ENCODE peak calls at places on chromosomes 1 and 21, in four cellular contexts. F is heart left ventricle, L is thoracic aorta, E is GM23338. K is an unnamed sample.

GRCh38 chr1:218613105-218613504 is 268.0 kb downstream of the TGFB2 start:
- DNase-seq in L (no peak), F (no peak), E (peak; percentile 14), K (no peak)

GRCh38 chr21:21807598-21807903 is 809.3 kb downstream of the NCAM2 start:
- DNase-seq in L (no peak), F (no peak), E (no peak), K (no peak)

GRCh38 chr1:30879940-30880339 is 28.6 kb downstream of the SDC3 start:
- DNase-seq in F (no peak), E (peak; percentile 93), L (no peak), K (no peak)

GRCh38 chr1:32500387-32501209 is 35.7 kb downstream of the ZBTB8B start:
- DNase-seq in L (no peak), E (peak; percentile 85), F (peak; percentile 79), K (peak; percentile 54)

GRCh38 chr1:56780832-56781231 is 38.4 kb downstream of the FYB2 start:
- DNase-seq in F (no peak), L (no peak), E (peak; percentile 51), K (no peak)

GRCh38 chr1:48089356-48089891 is 92.2 kb upstream of the TRABD2B start:
- DNase-seq in L (no peak), F (no peak), E (no peak), K (no peak)

GRCh38 chr1:62429581-62429980 is 7.3 kb upstream of the USP1 start:
- DNase-seq in E (no peak), L (no peak), F (no peak), K (no peak)

GRCh38 chr1:172298146-172298545 is 122.3 kb upstream of the C1orf105 start:
- DNase-seq in E (no peak), F (no peak), L (no peak), K (no peak)

GRCh38 chr1:78145105-78145580 is 99.4 kb downstream of the GIPC2 start:
- DNase-seq in F (peak; percentile 34), E (peak; percentile 72), L (no peak), K (peak; percentile 90)

GRCh38 chr1:181033128-181033798 is 520 bp upstream of the MR1 start:
- DNase-seq in L (no peak), F (peak; percentile 48), E (no peak), K (peak; percentile 57)

GRCh38 chr1:150561830-150562367 is 12.7 kb downstream of the ADAMTSL4 start:
- DNase-seq in L (peak; percentile 62), F (peak; percentile 97), E (peak; percentile 98), K (peak; percentile 96)

GRCh38 chr1:206559661-206559995 is 52.3 kb downstream of the RASSF5 start:
- DNase-seq in F (no peak), E (no peak), L (no peak), K (no peak)

GRCh38 chr1:154962238-154962678 is 676 bp upstream of the PYGO2 start:
- DNase-seq in L (no peak), E (peak; percentile 60), F (no peak), K (peak; percentile 22)

GRCh38 chr1:6321205-6321604 is 60.3 kb upstream of the GPR153 start:
- DNase-seq in F (no peak), L (no peak), E (no peak), K (no peak)

GRCh38 chr1:157497284-157497683 is 55.0 kb downstream of the FCRL5 start:
- DNase-seq in F (no peak), L (no peak), E (no peak), K (no peak)

GRCh38 chr1:214500349-214501055 is 50.9 kb downstream of the PTPN14 start:
- DNase-seq in L (no peak), E (no peak), F (no peak), K (no peak)
- H3K4me3 ChIP-seq in L (no peak overlapping the region), E (no peak overlapping the region), F (no peak overlapping the region), K (no peak overlapping the region)

GRCh38 chr1:44146536-44147361 is 5.3 kb upstream of the KLF18 start:
- DNase-seq in L (no peak), F (no peak), E (peak; percentile 54), K (no peak)
- TF ChIP-seq CTCF in L (no peak), F (no peak), E (no peak), K (no peak)

GRCh38 chr1:162420120-162420519 is 8.2 kb upstream of the SH2D1B start:
- DNase-seq in E (no peak), L (no peak), F (no peak), K (no peak)
- H3K4me3 ChIP-seq in E (no peak overlapping the region), L (no peak overlapping the region), F (no peak overlapping the region), K (no peak overlapping the region)

GRCh38 chr1:117605811-117606607 is at the start of gene TENT5C:
- DNase-seq in F (peak; percentile 99), L (peak; percentile 91), E (peak; percentile 98), K (peak; percentile 95)
- TF ChIP-seq CTCF in F (no peak), L (no peak), E (no peak), K (no peak)

GRCh38 chr1:119141660-119142059 is 1.2 kb upstream of the WARS2 start:
- DNase-seq in F (no peak), E (no peak), L (no peak), K (no peak)
- H3K4me3 ChIP-seq in F (peak overlapping the region; percentile 75), E (peak overlapping the region; percentile 64), L (no peak overlapping the region), K (no peak overlapping the region)

GRCh38 chr1:29240400-29240837 is 4.1 kb downstream of the PTPRU start:
- DNase-seq in F (no peak), L (no peak), E (peak; percentile 96), K (peak; percentile 31)
- TF ChIP-seq CTCF in F (no peak), L (no peak), E (peak; percentile 89), K (peak; percentile 20)

GRCh38 chr1:226635456-226635941 is 86.9 kb downstream of the STUM start:
- DNase-seq in E (no peak), F (no peak), L (no peak), K (no peak)
- H3K4me3 ChIP-seq in E (no peak overlapping the region), F (no peak overlapping the region), L (no peak overlapping the region), K (no peak overlapping the region)

GRCh38 chr1:19232526-19232851 is 18.8 kb downstream of the EMC1 start:
- DNase-seq in E (no peak), L (no peak), F (peak; percentile 67), K (peak; percentile 77)
- TF ChIP-seq CTCF in E (peak; percentile 7), L (no peak), F (no peak), K (peak; percentile 25)

GRCh38 chr1:39919545-39919944 is 17.8 kb upstream of the MYCL start:
- DNase-seq in L (no peak), E (peak; percentile 95), F (peak; percentile 24), K (peak; percentile 65)

GRCh38 chr1:39925727-39926342 is 24.1 kb upstream of the MYCL start:
- DNase-seq in E (no peak), L (no peak), F (no peak), K (peak; percentile 15)

GRCh38 chr1:39917825-39918224 is 16.1 kb upstream of the MYCL start:
- DNase-seq in E (peak; percentile 70), F (no peak), L (no peak), K (no peak)

GRCh38 chr1:39926343-39926769 is 24.6 kb upstream of the MYCL start:
- DNase-seq in E (no peak), L (no peak), F (peak; percentile 31), K (peak; percentile 18)

GRCh38 chr1:39922139-39922757 is 20.5 kb upstream of the MYCL start:
- DNase-seq in F (no peak), E (peak; percentile 97), L (no peak), K (no peak)
- H3K4me3 ChIP-seq in F (no peak overlapping the region), E (peak overlapping the region; percentile 43), L (no peak overlapping the region), K (no peak overlapping the region)

K was measured in fibroblast of the aortic adventitia.